ENCODE peak calls at places on chromosomes 5 and 9, in eight cellular contexts. X, M, D, R, O, N, E and W are unnamed samples.

GRCh38 chr5:140178482-140179116 is 3.6 kb downstream of the CYSTM1 start:
- DNase-seq in X (no peak), M (no peak), D (no peak), R (no peak), O (no peak), N (no peak), E (no peak), W (no peak)

GRCh38 chr9:27554712-27555111 is 18.6 kb downstream of the C9orf72 start:
- DNase-seq in X (no peak), M (no peak), D (no peak), R (no peak), O (no peak), N (no peak), E (no peak), W (no peak)

GRCh38 chr5:179303801-179304200 is 41.5 kb downstream of the ADAMTS2 start:
- DNase-seq in X (no peak), M (no peak), D (no peak), R (no peak), O (peak), N (no peak), E (no peak), W (no peak)

GRCh38 chr9:118522093-118523028 is 818.2 kb downstream of the TLR4 start:
- DNase-seq in X (no peak), M (peak), D (no peak), R (peak), O (no peak), N (no peak), E (no peak), W (no peak)

GRCh38 chr9:127968717-127969383 is 11.9 kb downstream of the EEIG1 start:
- DNase-seq in X (peak), M (peak), D (peak), R (no peak), O (peak), N (peak), E (peak), W (no peak)

GRCh38 chr5:155836404-155836803 is 490.6 kb upstream of the SGCD start:
- DNase-seq in X (no peak), M (no peak), D (no peak), R (no peak), O (no peak), N (no peak), E (no peak), W (no peak)

GRCh38 chr5:163373401-163374066 is 63.9 kb upstream of the CCNG1 start:
- DNase-seq in X (no peak), M (no peak), D (no peak), R (no peak), O (no peak), N (no peak), E (no peak), W (no peak)

GRCh38 chr9:21031091-21031817 is at the start of gene HACD4:
- DNase-seq in X (no peak), M (peak), D (peak), R (peak), O (peak), N (no peak), E (peak), W (peak)

GRCh38 chr5:10393491-10393890 is 40.0 kb downstream of the MARCHF6 start:
- DNase-seq in X (no peak), M (no peak), D (peak), R (no peak), O (no peak), N (no peak), E (no peak), W (no peak)

GRCh38 chr9:19161257-19162025 is 34.1 kb upstream of the PLIN2 start:
- DNase-seq in X (peak), M (peak), D (peak), R (no peak), O (peak), N (no peak), E (peak), W (no peak)

GRCh38 chr5:34409376-34409775 is 246.8 kb upstream of the RAI14 start:
- DNase-seq in X (no peak), M (no peak), D (no peak), R (no peak), O (no peak), N (no peak), E (no peak), W (no peak)

GRCh38 chr5:1547655-1548054 is 23.9 kb upstream of the LPCAT1 start:
- DNase-seq in X (no peak), M (no peak), D (no peak), R (no peak), O (no peak), N (no peak), E (no peak), W (no peak)

GRCh38 chr5:14081791-14082190 is 61.4 kb upstream of the TRIO start:
- DNase-seq in X (no peak), M (no peak), D (peak), R (no peak), O (no peak), N (no peak), E (no peak), W (no peak)
- H3K27ac ChIP-seq in X (no peak), M (no peak), D (no peak), R (no peak), O (no peak), N (no peak), E (no peak), W (no peak)

GRCh38 chr9:122370303-122370702 is 521 bp upstream of the PTGS1 start:
- DNase-seq in X (no peak), M (no peak), D (no peak), R (no peak), O (no peak), N (no peak), E (no peak), W (no peak)
- TF ChIP-seq POLR2A in X (no peak), M (no peak), D (no peak), R (no peak), O (no peak), N (no peak), E (no peak), W (no peak)

GRCh38 chr9:7144265-7145046 is 386.7 kb downstream of the KDM4C start:
- DNase-seq in X (no peak), M (no peak), D (no peak), R (peak), O (no peak), N (no peak), E (no peak), W (no peak)

GRCh38 chr9:7147136-7148090 is 389.6 kb downstream of the KDM4C start:
- DNase-seq in X (no peak), M (no peak), D (peak), R (no peak), O (no peak), N (no peak), E (no peak), W (no peak)

GRCh38 chr9:7148243-7148765 is 390.5 kb downstream of the KDM4C start:
- DNase-seq in X (no peak), M (no peak), D (no peak), R (no peak), O (no peak), N (no peak), E (no peak), W (no peak)

GRCh38 chr9:7145361-7146069 is 387.7 kb downstream of the KDM4C start:
- DNase-seq in X (no peak), M (no peak), D (peak), R (no peak), O (no peak), N (no peak), E (no peak), W (no peak)

DNA sequence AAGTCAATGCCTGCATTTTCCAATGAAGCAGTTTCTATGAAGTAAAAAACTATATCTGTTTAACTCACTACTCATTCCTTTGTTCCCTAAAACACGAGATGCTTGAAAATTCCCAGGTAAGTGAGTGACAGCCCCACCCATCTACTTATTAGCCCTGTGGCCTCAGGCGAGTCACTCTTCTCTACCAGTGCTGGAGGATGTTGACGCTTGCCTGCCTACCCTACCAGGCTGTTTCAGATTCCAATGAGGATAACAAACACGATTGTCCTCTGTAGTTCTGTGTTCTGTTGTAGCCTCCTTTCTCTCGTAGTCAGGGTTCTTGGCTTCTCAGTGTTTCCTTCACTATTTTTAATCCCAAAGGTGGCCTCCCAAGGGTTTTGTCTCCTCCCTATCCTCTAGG is 388.8 kb downstream of the KDM4C start:
- DNase-seq in X (no peak), M (no peak), D (no peak), R (no peak), O (no peak), N (no peak), E (no peak), W (no peak)
- H3K27ac ChIP-seq in X (no peak), M (no peak), D (no peak), R (no peak), O (peak), N (no peak), E (no peak), W (no peak)

GRCh38 chr9:121736964-121737462 is 85.6 kb downstream of the DAB2IP start:
- DNase-seq in X (peak), M (peak), D (no peak), R (no peak), O (peak), N (peak), E (peak), W (no peak)
- TF ChIP-seq POLR2A in X (no peak), M (no peak), D (no peak), R (no peak), O (peak), N (no peak), E (no peak), W (no peak)

GRCh38 chr9:77512876-77513275 is 135.2 kb downstream of the GNA14 start:
- DNase-seq in X (no peak), M (no peak), D (no peak), R (no peak), O (no peak), N (no peak), E (no peak), W (no peak)
- H3K27ac ChIP-seq in X (no peak), M (no peak), D (no peak), R (no peak), O (peak), N (no peak), E (no peak), W (no peak)

GRCh38 chr5:132473608-132474007 is 17.0 kb downstream of the IRF1 start:
- DNase-seq in X (no peak), M (no peak), D (no peak), R (no peak), O (peak), N (no peak), E (peak), W (no peak)

GRCh38 chr5:132471944-132472343 is 18.6 kb downstream of the IRF1 start:
- DNase-seq in X (no peak), M (peak), D (no peak), R (no peak), O (peak), N (no peak), E (peak), W (no peak)

GRCh38 chr5:132472431-132472830 is 18.1 kb downstream of the IRF1 start:
- DNase-seq in X (no peak), M (no peak), D (no peak), R (no peak), O (peak), N (no peak), E (peak), W (no peak)

GRCh38 chr5:132474131-132474723 is 16.3 kb downstream of the IRF1 start:
- DNase-seq in X (no peak), M (no peak), D (no peak), R (no peak), O (no peak), N (no peak), E (peak), W (no peak)

DNA sequence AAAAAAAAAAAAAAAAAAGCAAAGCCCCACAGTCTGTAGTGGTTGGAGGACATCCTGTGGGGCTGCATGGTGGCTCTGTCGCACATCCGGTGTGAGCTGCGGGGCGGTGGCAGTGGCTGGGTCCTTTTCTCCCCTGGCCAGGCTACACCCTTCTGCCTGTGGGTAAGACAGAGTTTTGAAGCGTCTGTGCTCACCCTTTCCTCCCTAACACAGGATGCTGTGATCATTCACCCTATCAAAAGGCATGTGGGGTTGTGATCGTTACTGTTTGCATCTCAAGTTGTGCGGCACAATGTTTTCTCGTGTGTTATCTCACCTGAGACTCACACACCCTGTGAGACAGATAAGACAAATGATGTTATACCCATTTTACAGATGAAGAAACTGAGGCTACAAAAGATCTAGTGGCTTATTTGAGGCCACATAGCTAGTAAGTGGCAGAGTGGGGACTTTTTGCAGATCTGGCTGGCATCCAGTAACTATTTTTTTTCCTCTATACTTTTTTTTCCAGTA is 17.5 kb downstream of the IRF1 start:
- DNase-seq in X (no peak), M (peak), D (no peak), R (no peak), O (peak), N (peak), E (peak), W (no peak)
- TF ChIP-seq POLR2A in X (no peak), M (no peak), D (no peak), R (no peak), O (no peak), N (no peak), E (no peak), W (no peak)

DNA sequence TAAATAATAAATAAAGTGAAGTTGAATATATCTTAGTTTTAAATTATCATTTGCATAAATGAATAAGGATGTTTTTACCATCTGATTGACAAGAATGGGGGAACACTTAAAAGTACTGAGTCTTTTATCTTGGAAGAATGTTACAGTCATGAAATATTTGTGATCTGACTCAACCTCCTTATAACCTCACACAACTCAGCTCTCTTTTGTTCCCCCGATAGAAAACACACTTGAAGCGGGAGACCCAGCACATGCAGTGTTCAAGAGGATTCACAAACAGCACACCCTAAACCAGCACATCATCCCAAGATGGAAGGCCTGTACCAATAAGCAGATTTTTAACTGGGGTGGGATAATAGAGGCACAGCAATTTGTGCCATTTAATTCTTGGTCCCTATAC is 15.5 kb downstream of the BAAT start:
- DNase-seq in X (no peak), M (no peak), D (peak), R (no peak), O (no peak), N (no peak), E (no peak), W (no peak)
- H3K27ac ChIP-seq in X (no peak), M (no peak), D (no peak), R (no peak), O (no peak), N (no peak), E (no peak), W (no peak)

DNA sequence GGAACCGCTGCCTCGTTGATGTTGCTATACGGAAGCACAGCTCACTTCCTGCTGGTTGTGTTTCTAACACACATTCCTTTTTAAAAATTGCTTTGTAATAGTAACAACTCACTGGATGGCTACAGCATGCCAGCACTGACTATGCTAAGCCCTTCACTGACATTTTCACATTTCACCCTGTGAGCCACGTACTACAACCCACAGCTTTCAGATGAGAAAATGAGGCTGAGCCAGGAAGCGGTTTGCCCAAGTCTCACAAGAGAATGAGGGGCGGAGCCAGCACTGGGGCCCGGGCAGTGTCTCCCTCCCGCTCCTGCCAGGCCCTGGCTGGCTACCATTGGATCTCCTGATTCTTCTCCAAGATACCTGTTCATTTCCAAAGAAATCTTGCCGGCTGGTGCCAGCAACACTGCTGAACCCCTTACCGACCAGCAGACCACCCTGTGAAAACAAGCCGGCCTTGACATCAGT is 38.3 kb downstream of the FAM78A start:
- DNase-seq in X (peak), M (peak), D (peak), R (no peak), O (no peak), N (peak), E (peak), W (no peak)
- TF ChIP-seq POLR2A in X (no peak), M (no peak), D (no peak), R (no peak), O (no peak), N (no peak), E (no peak), W (no peak)